ENCODE peak calls at places on chromosomes 3 and 15, in seven cellular contexts. S is T1000; V is AG08396; X is tibial nerve; G is mesendoderm; F is effector CD4-positive, alpha-beta T cell; Z is Kasumi-1. O is an unnamed sample.

GRCh38 chr3:52396011-52396906 is 48.6 kb downstream of the SEMA3G start:
- DNase-seq in S (no peak), G (no peak), F (no peak), V (no peak), X (no peak), Z (no peak), O (no peak)

GRCh38 chr3:102671005-102671404 is 236.2 kb downstream of the ZPLD1 start:
- DNase-seq in V (no peak), X (no peak), F (no peak), Z (no peak), S (no peak), G (no peak), O (no peak)

GRCh38 chr15:68431037-68431791 is 749 bp downstream of the ITGA11 start:
- DNase-seq in F (no peak), V (no peak), X (no peak), S (no peak), Z (no peak), G (peak; percentile 21), O (no peak)

GRCh38 chr3:141129049-141130038 is 78.2 kb downstream of the SPSB4 start:
- DNase-seq in G (no peak), F (no peak), Z (no peak), S (no peak), X (no peak), V (no peak), O (no peak)

GRCh38 chr15:94066046-94066445 is 165.3 kb upstream of the MCTP2 start:
- DNase-seq in S (no peak), V (no peak), F (no peak), G (no peak), Z (no peak), X (no peak), O (no peak)

GRCh38 chr3:10557783-10558373 is 52.5 kb upstream of the ATP2B2 start:
- DNase-seq in G (no peak), V (peak; percentile 32), F (no peak), X (no peak), S (no peak), Z (peak; percentile 1), O (no peak)

GRCh38 chr15:67405208-67406191 is 115.4 kb upstream of the C15orf61 start:
- DNase-seq in G (no peak), X (no peak), F (no peak), Z (no peak), V (peak; percentile 18), S (peak; percentile 2), O (no peak)

GRCh38 chr3:152780553-152780952 is 54.4 kb upstream of the P2RY1 start:
- DNase-seq in S (no peak), Z (no peak), F (no peak), V (no peak), X (no peak), G (no peak), O (no peak)

GRCh38 chr3:14461748-14462324 is 59.4 kb downstream of the SLC6A6 start:
- DNase-seq in V (peak; percentile 80), X (no peak), G (peak; percentile 76), S (no peak), Z (peak; percentile 39), F (peak; percentile 19), O (peak; percentile 9)

GRCh38 chr15:24764375-24765171 is 89.0 kb downstream of the NPAP1 start:
- DNase-seq in G (peak; percentile 56), V (no peak), Z (no peak), S (no peak), F (no peak), X (no peak), O (no peak)

GRCh38 chr15:48802867-48803266 is 8.0 kb downstream of the CEP152 start:
- DNase-seq in S (peak; percentile 14), Z (no peak), G (peak; percentile 43), V (peak; percentile 45), X (no peak), F (no peak), O (no peak)

GRCh38 chr3:98902341-98902740 is 846 bp upstream of the DCBLD2 start:
- DNase-seq in Z (no peak), X (no peak), S (no peak), F (no peak), G (no peak), V (no peak), O (no peak)

GRCh38 chr3:149487598-149488197 is 13.2 kb downstream of the TM4SF4 start:
- DNase-seq in V (no peak), X (no peak), Z (peak; percentile 8), G (peak; percentile 67), F (no peak), S (no peak), O (no peak)